ENCODE peak calls at places on chromosomes 12 and 14, in five cellular contexts. F, X, H, S and Y are unnamed samples.

GRCh38 chr12:122917508-122918227 is 21.7 kb upstream of the VPS37B start:
- DNase-seq in F (peak; percentile 55), X (peak; percentile 58), H (peak; percentile 78), S (peak; percentile 57), Y (peak; percentile 27)

GRCh38 chr12:120199595-120200306 is 1.2 kb downstream of the RPLP0 start:
- DNase-seq in F (peak; percentile 76), X (no peak), H (no peak), S (peak; percentile 98), Y (no peak)

GRCh38 chr12:94560416-94561221 is 89.7 kb downstream of the TMCC3 start:
- DNase-seq in F (peak; percentile 82), X (no peak), H (no peak), S (peak; percentile 49), Y (no peak)

GRCh38 chr14:75864352-75864751 is 117.4 kb downstream of the TGFB3 start:
- DNase-seq in F (peak; percentile 52), X (no peak), H (no peak), S (peak; percentile 81), Y (peak; percentile 48)

GRCh38 chr12:10910380-10910779 is 1.0 kb upstream of the TAS2R13 start:
- DNase-seq in F (no peak), X (no peak), H (no peak), S (no peak), Y (no peak)

GRCh38 chr14:54487771-54488170 is 1.0 kb downstream of the GMFB start:
- DNase-seq in F (peak; percentile 61), X (peak; percentile 12), H (no peak), S (peak; percentile 68), Y (no peak)

GRCh38 chr14:55351111-55351510 is 60.5 kb downstream of the ATG14 start:
- DNase-seq in F (no peak), X (no peak), H (no peak), S (no peak), Y (no peak)

GRCh38 chr12:47147749-47148148 is 68.0 kb upstream of the AMIGO2 start:
- DNase-seq in F (peak; percentile 17), X (no peak), H (no peak), S (no peak), Y (no peak)

GRCh38 chr12:18165422-18165871 is 75.5 kb upstream of the RERGL start:
- DNase-seq in F (peak; percentile 68), X (no peak), H (no peak), S (peak; percentile 68), Y (no peak)

GRCh38 chr14:33120341-33120740 is 181.7 kb downstream of the NPAS3 start:
- DNase-seq in F (peak; percentile 60), X (no peak), H (no peak), S (peak; percentile 42), Y (no peak)

GRCh38 chr14:45194964-45195363 is 58.0 kb downstream of the MIS18BP1 start:
- DNase-seq in F (no peak), X (no peak), H (no peak), S (no peak), Y (peak; percentile 48)

GRCh38 chr12:47711448-47711847 is 5.6 kb upstream of the RPAP3 start:
- DNase-seq in F (no peak), X (no peak), H (no peak), S (no peak), Y (no peak)

GRCh38 chr14:79573486-79573885 is 637.8 kb downstream of the DIO2 start:
- DNase-seq in F (peak; percentile 89), X (no peak), H (no peak), S (peak; percentile 84), Y (no peak)

GRCh38 chr14:100074431-100075100 is 9.3 kb downstream of the EVL start:
- DNase-seq in F (no peak), X (no peak), H (no peak), S (no peak), Y (no peak)

GRCh38 chr12:31629756-31630732 is 29.4 kb upstream of the ETFBKMT start:
- DNase-seq in F (peak; percentile 72), X (peak; percentile 93), H (peak; percentile 1), S (peak; percentile 58), Y (no peak)

GRCh38 chr12:108302471-108303311 is 36.4 kb downstream of the CMKLR1 start:
- DNase-seq in F (peak; percentile 80), X (no peak), H (peak; percentile 39), S (peak; percentile 21), Y (no peak)
- TF ChIP-seq CTCF in F (no peak), X (no peak), H (no peak), S (no peak), Y (no peak)

GRCh38 chr14:25090281-25090680 is 40.3 kb upstream of the STXBP6 start:
- DNase-seq in F (no peak), X (no peak), H (no peak), S (no peak), Y (no peak)

GRCh38 chr14:25086081-25086480 is 36.1 kb upstream of the STXBP6 start:
- DNase-seq in F (no peak), X (no peak), H (no peak), S (no peak), Y (no peak)

GRCh38 chr14:25090716-25091454 is 40.9 kb upstream of the STXBP6 start:
- DNase-seq in F (peak; percentile 41), X (no peak), H (peak; percentile 48), S (no peak), Y (no peak)

GRCh38 chr14:25086817-25087396 is 37.0 kb upstream of the STXBP6 start:
- DNase-seq in F (no peak), X (no peak), H (no peak), S (no peak), Y (no peak)
- H3K4me3 ChIP-seq in F (no peak overlapping the region), X (no peak overlapping the region), H (no peak overlapping the region), S (no peak overlapping the region), Y (no peak overlapping the region)

DNA sequence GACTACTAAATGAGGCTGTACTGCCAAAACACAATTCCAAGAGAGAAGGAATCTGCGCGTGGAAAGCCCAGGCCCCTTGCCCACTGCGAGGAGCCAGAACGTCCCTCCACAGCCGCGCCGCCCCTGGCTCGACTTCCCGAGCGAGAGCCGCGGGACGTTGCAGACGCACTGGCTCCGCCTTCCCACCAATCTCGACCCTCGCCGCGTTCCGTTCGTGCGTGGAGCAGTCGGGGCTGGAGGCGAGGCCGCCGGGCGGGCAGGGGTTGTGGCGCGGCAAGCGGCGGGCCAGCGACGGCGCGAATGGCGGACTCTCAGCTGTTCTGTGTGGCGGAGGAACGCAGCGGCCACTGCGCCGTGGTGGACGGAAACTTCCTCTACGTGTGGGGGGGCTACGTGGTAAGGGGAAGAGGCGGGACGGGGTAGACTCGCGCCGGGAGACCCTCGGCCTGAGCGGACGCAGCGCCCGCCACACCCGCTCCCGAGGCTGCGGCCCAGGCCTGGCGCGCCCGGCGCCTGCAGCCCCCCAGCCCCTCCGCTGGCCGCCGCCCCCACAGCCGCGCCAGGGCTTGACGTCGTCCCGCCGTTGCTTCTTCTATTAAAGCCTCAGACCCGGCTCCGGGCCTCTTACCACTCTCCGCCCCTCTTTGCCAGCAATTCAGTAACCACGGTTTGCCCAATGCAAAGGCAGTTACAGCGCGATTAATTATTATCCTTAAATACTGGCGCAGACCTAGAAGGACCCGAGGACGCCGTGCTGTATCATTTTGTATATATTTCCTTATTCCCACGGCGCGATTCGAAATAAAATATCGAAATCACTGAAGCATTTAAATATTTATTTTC is at the start of gene KLHDC1:
- DNase-seq in F (peak; percentile 77), X (peak; percentile 85), H (peak; percentile 84), S (peak; percentile 78), Y (no peak)
- TF ChIP-seq CTCF in F (no peak), X (no peak), H (no peak), S (no peak), Y (no peak)

GRCh38 chr12:109931143-109931542 is 31.1 kb downstream of the TCHP start:
- DNase-seq in F (no peak), X (no peak), H (no peak), S (no peak), Y (no peak)
- H3K4me3 ChIP-seq in F (no peak overlapping the region), X (no peak overlapping the region), H (no peak overlapping the region), S (no peak overlapping the region), Y (no peak overlapping the region)

GRCh38 chr14:86799244-86799647 is 1193.7 kb downstream of the GALC start:
- DNase-seq in F (peak; percentile 85), X (no peak), H (no peak), S (peak; percentile 97), Y (no peak)
- TF ChIP-seq CTCF in F (no peak), X (no peak), H (no peak), S (no peak), Y (no peak)

GRCh38 chr12:1838223-1838993 is 18.0 kb downstream of the LRTM2 start:
- DNase-seq in F (peak; percentile 14), X (no peak), H (no peak), S (no peak), Y (no peak)
- H3K4me3 ChIP-seq in F (no peak overlapping the region), X (no peak overlapping the region), H (no peak overlapping the region), S (no peak overlapping the region), Y (no peak overlapping the region)

GRCh38 chr12:26735249-26735639 is 97.8 kb downstream of the ITPR2 start:
- DNase-seq in F (no peak), X (no peak), H (no peak), S (no peak), Y (no peak)
- TF ChIP-seq CTCF in F (no peak), X (no peak), H (no peak), S (no peak), Y (no peak)

DNA sequence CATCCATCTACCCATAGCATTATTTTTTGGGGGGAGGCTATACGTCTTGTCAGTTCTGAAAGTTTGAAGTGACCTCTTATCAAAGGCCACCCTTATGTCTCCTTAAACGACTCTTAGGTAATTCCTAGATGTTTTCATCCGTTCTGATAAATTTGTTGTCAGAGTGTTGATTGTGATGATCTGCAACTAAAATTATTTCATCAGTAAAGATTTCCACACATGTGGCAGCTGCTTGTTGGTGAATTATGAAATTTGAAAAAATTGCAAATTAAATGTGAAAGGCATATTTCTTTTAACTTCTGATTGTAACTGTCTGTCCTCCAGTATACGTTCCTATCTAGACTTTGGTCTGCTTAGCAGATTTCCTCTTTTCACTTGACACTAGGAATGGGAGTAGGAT is 1.4 kb downstream of the ADIPOR2 start:
- DNase-seq in F (no peak), X (no peak), H (no peak), S (no peak), Y (no peak)
- H3K4me3 ChIP-seq in F (peak overlapping the region; percentile 92), X (peak overlapping the region; percentile 69), H (peak overlapping the region; percentile 83), S (peak overlapping the region; percentile 79), Y (peak overlapping the region; percentile 69)

GRCh38 chr14:61255968-61256367 is 25.2 kb downstream of the TMEM30B start:
- DNase-seq in F (no peak), X (no peak), H (no peak), S (no peak), Y (no peak)

GRCh38 chr14:61252354-61253063 is 28.6 kb downstream of the TMEM30B start:
- DNase-seq in F (peak; percentile 97), X (peak; percentile 84), H (peak; percentile 69), S (peak; percentile 97), Y (peak; percentile 78)

GRCh38 chr14:61254803-61255526 is 26.2 kb downstream of the TMEM30B start:
- DNase-seq in F (no peak), X (no peak), H (no peak), S (no peak), Y (no peak)

GRCh38 chr14:61250063-61250462 is 31.1 kb downstream of the TMEM30B start:
- DNase-seq in F (no peak), X (no peak), H (no peak), S (no peak), Y (no peak)

GRCh38 chr14:61253064-61253753 is 27.9 kb downstream of the TMEM30B start:
- DNase-seq in F (no peak), X (no peak), H (no peak), S (no peak), Y (no peak)
- TF ChIP-seq CTCF in F (no peak), X (no peak), H (no peak), S (no peak), Y (no peak)